ENCODE peak calls at places on chromosomes 5 and 9, in ten cellular contexts. V, N, E, I, T, X, P, Q, D and B are unnamed samples.
A peak's percentile ranks its signal among the peaks of the same experiment; 100 is the strongest.

GRCh38 chr5:142652563-142652962 is 33.3 kb downstream of the FGF1 start:
- ATAC-seq in V (no peak), N (no peak), E (no peak), I (no peak), T (no peak), X (no peak), P (no peak), Q (no peak), D (no peak), B (no peak)

GRCh38 chr9:109313351-109313750 is 7.5 kb downstream of the EPB41L4B start:
- ATAC-seq in V (peak; percentile 10), N (peak; percentile 6), E (no peak), I (no peak), T (peak; percentile 32), X (no peak), P (no peak), Q (no peak), D (no peak), B (no peak)

GRCh38 chr9:68719847-68720246 is 14.8 kb downstream of the PIP5K1B start:
- ATAC-seq in V (no peak), N (no peak), E (no peak), I (no peak), T (peak; percentile 64), X (no peak), P (no peak), Q (no peak), D (no peak), B (no peak)

GRCh38 chr9:132631280-132631679 is 38.5 kb downstream of the DDX31 start:
- ATAC-seq in V (no peak), N (no peak), E (no peak), I (no peak), T (no peak), X (peak; percentile 32), P (no peak), Q (no peak), D (peak; percentile 61), B (no peak)

GRCh38 chr5:142110046-142110531 is 1.5 kb downstream of the NDFIP1 start:
- ATAC-seq in V (no peak), N (no peak), E (no peak), I (no peak), T (no peak), X (no peak), P (no peak), Q (peak; percentile 42), D (peak; percentile 16), B (no peak)

GRCh38 chr9:84761137-84761808 is 91.7 kb downstream of the NTRK2 start:
- ATAC-seq in V (no peak), N (no peak), E (no peak), I (peak; percentile 68), T (no peak), X (no peak), P (peak; percentile 64), Q (peak; percentile 73), D (no peak), B (no peak)

GRCh38 chr5:37950436-37950835 is 110.6 kb upstream of the GDNF start:
- ATAC-seq in V (no peak), N (no peak), E (no peak), I (no peak), T (no peak), X (no peak), P (no peak), Q (no peak), D (no peak), B (no peak)

GRCh38 chr5:125476888-125477585 is 730.6 kb upstream of the ZNF608 start:
- ATAC-seq in V (no peak), N (no peak), E (no peak), I (no peak), T (no peak), X (no peak), P (no peak), Q (no peak), D (peak; percentile 55), B (no peak)

GRCh38 chr9:93541005-93541404 is 35.4 kb upstream of the PHF2 start:
- ATAC-seq in V (no peak), N (no peak), E (no peak), I (no peak), T (peak; percentile 23), X (no peak), P (no peak), Q (no peak), D (no peak), B (no peak)